ENCODE peak calls at places on chromosomes 1 and 21, in eight cellular contexts. One of them, this sample, is unnamed.

GRCh38 chr1:235442788-235443429 is 61.3 kb downstream of the B3GALNT2 start:
- DNase-seq in kidney: no peak
- DNase-seq in heart right ventricle: no peak
- DNase-seq in spleen: no peak
- DNase-seq in pancreas: no peak
- DNase-seq in heart left ventricle: no peak
- DNase-seq in HFF-Myc: peak; percentile 27
- DNase-seq in tibial nerve: no peak
- DNase-seq in this sample: peak; percentile 13

GRCh38 chr1:20376880-20377494 is 86.3 kb downstream of the VWA5B1 start:
- DNase-seq in kidney: no peak
- DNase-seq in heart right ventricle: peak; percentile 16
- DNase-seq in spleen: peak; percentile 79
- DNase-seq in pancreas: no peak
- DNase-seq in heart left ventricle: peak; percentile 44
- DNase-seq in HFF-Myc: peak; percentile 16
- DNase-seq in tibial nerve: no peak
- DNase-seq in this sample: no peak

GRCh38 chr1:225111000-225111399 is 181.5 kb downstream of the DNAH14 start:
- DNase-seq in kidney: no peak
- DNase-seq in heart right ventricle: no peak
- DNase-seq in spleen: no peak
- DNase-seq in pancreas: no peak
- DNase-seq in heart left ventricle: no peak
- DNase-seq in HFF-Myc: no peak
- DNase-seq in tibial nerve: no peak
- DNase-seq in this sample: no peak

GRCh38 chr1:74673351-74674111 is at the start of gene ERICH3:
- DNase-seq in kidney: peak; percentile 53
- DNase-seq in heart right ventricle: no peak
- DNase-seq in spleen: peak; percentile 56
- DNase-seq in pancreas: no peak
- DNase-seq in heart left ventricle: no peak
- DNase-seq in HFF-Myc: no peak
- DNase-seq in tibial nerve: no peak
- DNase-seq in this sample: no peak

GRCh38 chr21:26491663-26492062 is 81.4 kb downstream of the CYYR1 start:
- DNase-seq in kidney: no peak
- DNase-seq in heart right ventricle: no peak
- DNase-seq in spleen: no peak
- DNase-seq in pancreas: no peak
- DNase-seq in heart left ventricle: no peak
- DNase-seq in HFF-Myc: no peak
- DNase-seq in tibial nerve: no peak
- DNase-seq in this sample: no peak

GRCh38 chr1:3132685-3133084 is 63.7 kb downstream of the PRDM16 start:
- DNase-seq in kidney: no peak
- DNase-seq in heart right ventricle: no peak
- DNase-seq in spleen: no peak
- DNase-seq in pancreas: no peak
- DNase-seq in heart left ventricle: no peak
- DNase-seq in HFF-Myc: no peak
- DNase-seq in tibial nerve: no peak
- DNase-seq in this sample: no peak

GRCh38 chr21:45041351-45041805 is 33.0 kb upstream of the ADARB1 start:
- DNase-seq in kidney: peak; percentile 95
- DNase-seq in heart right ventricle: no peak
- DNase-seq in spleen: peak; percentile 76
- DNase-seq in pancreas: no peak
- DNase-seq in heart left ventricle: peak; percentile 78
- DNase-seq in HFF-Myc: no peak
- DNase-seq in tibial nerve: peak; percentile 89
- DNase-seq in this sample: no peak

GRCh38 chr1:24484208-24484607 is 18.4 kb upstream of the RCAN3 start:
- DNase-seq in kidney: no peak
- DNase-seq in heart right ventricle: no peak
- DNase-seq in spleen: no peak
- DNase-seq in pancreas: no peak
- DNase-seq in heart left ventricle: no peak
- DNase-seq in HFF-Myc: no peak
- DNase-seq in tibial nerve: no peak
- DNase-seq in this sample: no peak

GRCh38 chr21:18387994-18388393 is 15.6 kb downstream of the TMPRSS15 start:
- DNase-seq in kidney: no peak
- DNase-seq in heart right ventricle: no peak
- DNase-seq in spleen: no peak
- DNase-seq in pancreas: no peak
- DNase-seq in heart left ventricle: no peak
- DNase-seq in HFF-Myc: no peak
- DNase-seq in tibial nerve: no peak
- DNase-seq in this sample: no peak

GRCh38 chr1:14949836-14950674 is 203.5 kb upstream of the TMEM51 start:
- DNase-seq in kidney: peak; percentile 67
- DNase-seq in heart right ventricle: no peak
- DNase-seq in spleen: no peak
- DNase-seq in pancreas: no peak
- DNase-seq in heart left ventricle: no peak
- DNase-seq in HFF-Myc: no peak
- DNase-seq in tibial nerve: no peak
- DNase-seq in this sample: no peak
- H3K4me3 ChIP-seq in kidney: no peak overlapping the region
- H3K4me3 ChIP-seq in heart right ventricle: no peak overlapping the region
- H3K4me3 ChIP-seq in spleen: no peak overlapping the region
- H3K4me3 ChIP-seq in pancreas: no peak overlapping the region
- H3K4me3 ChIP-seq in heart left ventricle: no peak overlapping the region
- H3K4me3 ChIP-seq in HFF-Myc: no peak overlapping the region
- H3K4me3 ChIP-seq in tibial nerve: no peak overlapping the region
- H3K4me3 ChIP-seq in this sample: no peak overlapping the region

GRCh38 chr1:58939666-58940370 is 156.0 kb upstream of the JUN start:
- DNase-seq in kidney: no peak
- DNase-seq in heart right ventricle: no peak
- DNase-seq in spleen: no peak
- DNase-seq in pancreas: no peak
- DNase-seq in heart left ventricle: no peak
- DNase-seq in HFF-Myc: no peak
- DNase-seq in tibial nerve: no peak
- DNase-seq in this sample: no peak
- H3K4me3 ChIP-seq in kidney: no peak overlapping the region
- H3K4me3 ChIP-seq in heart right ventricle: no peak overlapping the region
- H3K4me3 ChIP-seq in spleen: no peak overlapping the region
- H3K4me3 ChIP-seq in pancreas: no peak overlapping the region
- H3K4me3 ChIP-seq in heart left ventricle: no peak overlapping the region
- H3K4me3 ChIP-seq in HFF-Myc: no peak overlapping the region
- H3K4me3 ChIP-seq in tibial nerve: no peak overlapping the region
- H3K4me3 ChIP-seq in this sample: no peak overlapping the region

DNA sequence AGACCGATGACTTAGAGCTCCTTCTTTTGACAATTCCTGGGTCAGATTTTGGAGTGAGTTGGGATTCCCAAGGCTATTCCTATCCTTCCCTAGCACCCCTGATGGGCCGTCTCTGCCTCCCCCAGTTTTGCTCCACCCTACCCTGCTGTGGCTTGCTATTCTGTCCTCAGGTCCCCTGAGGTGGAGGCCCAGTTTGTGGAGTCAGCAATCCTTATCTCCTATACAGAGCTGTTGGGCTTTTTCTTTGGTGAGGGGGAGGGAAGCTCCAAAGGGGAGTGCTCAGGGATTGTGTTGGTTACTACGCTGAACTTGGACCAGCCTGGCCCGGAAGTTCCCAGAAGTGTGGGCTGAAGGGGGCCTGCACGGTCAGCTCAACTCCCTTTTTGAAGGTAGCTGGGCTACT is 7.6 kb downstream of the SESN2 start:
- DNase-seq in kidney: no peak
- DNase-seq in heart right ventricle: no peak
- DNase-seq in spleen: no peak
- DNase-seq in pancreas: no peak
- DNase-seq in heart left ventricle: no peak
- DNase-seq in HFF-Myc: no peak
- DNase-seq in tibial nerve: no peak
- DNase-seq in this sample: no peak
- H3K4me3 ChIP-seq in kidney: peak overlapping the region; percentile 11
- H3K4me3 ChIP-seq in heart right ventricle: no peak overlapping the region
- H3K4me3 ChIP-seq in spleen: no peak overlapping the region
- H3K4me3 ChIP-seq in pancreas: no peak overlapping the region
- H3K4me3 ChIP-seq in heart left ventricle: no peak overlapping the region
- H3K4me3 ChIP-seq in HFF-Myc: no peak overlapping the region
- H3K4me3 ChIP-seq in tibial nerve: no peak overlapping the region
- H3K4me3 ChIP-seq in this sample: no peak overlapping the region

GRCh38 chr1:156524481-156524869 is 23.9 kb upstream of the MEF2D start:
- DNase-seq in kidney: no peak
- DNase-seq in heart right ventricle: no peak
- DNase-seq in spleen: no peak
- DNase-seq in pancreas: no peak
- DNase-seq in heart left ventricle: no peak
- DNase-seq in HFF-Myc: no peak
- DNase-seq in tibial nerve: no peak
- DNase-seq in this sample: no peak
- H3K4me3 ChIP-seq in kidney: no peak overlapping the region
- H3K4me3 ChIP-seq in heart right ventricle: no peak overlapping the region
- H3K4me3 ChIP-seq in spleen: peak overlapping the region; percentile 35
- H3K4me3 ChIP-seq in pancreas: no peak overlapping the region
- H3K4me3 ChIP-seq in heart left ventricle: no peak overlapping the region
- H3K4me3 ChIP-seq in HFF-Myc: no peak overlapping the region
- H3K4me3 ChIP-seq in tibial nerve: no peak overlapping the region
- H3K4me3 ChIP-seq in this sample: no peak overlapping the region

GRCh38 chr1:53554592-53555305 is 95.5 kb downstream of the DMRTB1 start:
- DNase-seq in kidney: peak; percentile 56
- DNase-seq in heart right ventricle: no peak
- DNase-seq in spleen: peak; percentile 56
- DNase-seq in pancreas: no peak
- DNase-seq in heart left ventricle: no peak
- DNase-seq in HFF-Myc: no peak
- DNase-seq in tibial nerve: no peak
- DNase-seq in this sample: no peak

GRCh38 chr1:53551428-53551995 is 92.3 kb downstream of the DMRTB1 start:
- DNase-seq in kidney: peak; percentile 51
- DNase-seq in heart right ventricle: no peak
- DNase-seq in spleen: peak; percentile 53
- DNase-seq in pancreas: no peak
- DNase-seq in heart left ventricle: no peak
- DNase-seq in HFF-Myc: no peak
- DNase-seq in tibial nerve: peak; percentile 2
- DNase-seq in this sample: no peak

GRCh38 chr1:53552981-53553733 is 94.0 kb downstream of the DMRTB1 start:
- DNase-seq in kidney: peak; percentile 25
- DNase-seq in heart right ventricle: no peak
- DNase-seq in spleen: peak; percentile 53
- DNase-seq in pancreas: no peak
- DNase-seq in heart left ventricle: no peak
- DNase-seq in HFF-Myc: no peak
- DNase-seq in tibial nerve: peak; percentile 1
- DNase-seq in this sample: no peak

GRCh38 chr1:53552146-53552940 is 93.1 kb downstream of the DMRTB1 start:
- DNase-seq in kidney: peak; percentile 61
- DNase-seq in heart right ventricle: no peak
- DNase-seq in spleen: peak; percentile 47
- DNase-seq in pancreas: no peak
- DNase-seq in heart left ventricle: no peak
- DNase-seq in HFF-Myc: no peak
- DNase-seq in tibial nerve: peak; percentile 4
- DNase-seq in this sample: no peak

GRCh38 chr1:53553734-53554509 is 94.7 kb downstream of the DMRTB1 start:
- DNase-seq in kidney: peak; percentile 36
- DNase-seq in heart right ventricle: no peak
- DNase-seq in spleen: peak; percentile 41
- DNase-seq in pancreas: no peak
- DNase-seq in heart left ventricle: no peak
- DNase-seq in HFF-Myc: no peak
- DNase-seq in tibial nerve: no peak
- DNase-seq in this sample: no peak
- H3K4me3 ChIP-seq in kidney: no peak overlapping the region
- H3K4me3 ChIP-seq in heart right ventricle: no peak overlapping the region
- H3K4me3 ChIP-seq in spleen: no peak overlapping the region
- H3K4me3 ChIP-seq in pancreas: no peak overlapping the region
- H3K4me3 ChIP-seq in heart left ventricle: no peak overlapping the region
- H3K4me3 ChIP-seq in HFF-Myc: no peak overlapping the region
- H3K4me3 ChIP-seq in tibial nerve: no peak overlapping the region
- H3K4me3 ChIP-seq in this sample: no peak overlapping the region

DNA sequence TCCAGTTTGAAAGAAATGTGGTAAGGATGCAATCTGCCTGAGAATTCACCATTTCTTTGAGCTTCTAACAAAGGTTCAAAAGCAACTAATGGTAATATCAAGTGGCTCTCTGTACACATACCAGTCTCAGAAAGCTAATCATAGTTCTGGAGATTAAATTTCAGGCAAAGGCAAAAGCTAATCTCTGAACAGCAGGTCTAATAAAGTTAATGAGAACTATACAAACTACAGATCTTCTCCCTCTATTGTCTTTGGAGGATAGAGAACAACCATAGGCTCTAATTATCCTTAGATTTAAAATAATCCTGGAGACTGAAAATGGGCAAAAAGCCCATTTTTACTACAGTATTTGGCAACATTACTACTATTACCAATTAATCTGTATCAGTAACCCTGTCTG is 5.0 kb downstream of the DIPK1A start:
- DNase-seq in kidney: no peak
- DNase-seq in heart right ventricle: no peak
- DNase-seq in spleen: no peak
- DNase-seq in pancreas: no peak
- DNase-seq in heart left ventricle: no peak
- DNase-seq in HFF-Myc: no peak
- DNase-seq in tibial nerve: no peak
- DNase-seq in this sample: no peak
- H3K4me3 ChIP-seq in kidney: no peak overlapping the region
- H3K4me3 ChIP-seq in heart right ventricle: no peak overlapping the region
- H3K4me3 ChIP-seq in spleen: no peak overlapping the region
- H3K4me3 ChIP-seq in pancreas: no peak overlapping the region
- H3K4me3 ChIP-seq in heart left ventricle: no peak overlapping the region
- H3K4me3 ChIP-seq in HFF-Myc: no peak overlapping the region
- H3K4me3 ChIP-seq in tibial nerve: no peak overlapping the region
- H3K4me3 ChIP-seq in this sample: no peak overlapping the region